ENCODE peak calls at places on chromosomes 12 and 14, in five cellular contexts. One of them, this sample, is unnamed.

GRCh38 chr14:43313719-43314118 is 1193.4 kb downstream of the FSCB start:
- DNase-seq in mesendoderm: no peak
- DNase-seq in lung: no peak
- DNase-seq in small intestine: no peak
- DNase-seq in lower lobe of right lung: no peak
- DNase-seq in this sample: no peak

GRCh38 chr12:117444781-117445180 is 83.4 kb upstream of the NOS1 start:
- DNase-seq in mesendoderm: no peak
- DNase-seq in lung: no peak
- DNase-seq in small intestine: no peak
- DNase-seq in lower lobe of right lung: no peak
- DNase-seq in this sample: no peak

GRCh38 chr12:55715169-55715764 is 579 bp upstream of the BLOC1S1 start:
- DNase-seq in mesendoderm: peak; percentile 40
- DNase-seq in lung: no peak
- DNase-seq in lower lobe of right lung: no peak
- DNase-seq in small intestine: no peak
- DNase-seq in this sample: no peak

GRCh38 chr12:54207539-54208267 is 18.9 kb upstream of the SMUG1 start:
- DNase-seq in lower lobe of right lung: peak; percentile 73
- DNase-seq in small intestine: peak; percentile 58
- DNase-seq in lung: peak; percentile 73
- DNase-seq in mesendoderm: peak; percentile 89
- DNase-seq in this sample: no peak

GRCh38 chr12:104331376-104331775 is 27.8 kb downstream of the EID3 start:
- DNase-seq in lung: no peak
- DNase-seq in mesendoderm: no peak
- DNase-seq in small intestine: no peak
- DNase-seq in lower lobe of right lung: no peak
- DNase-seq in this sample: no peak

GRCh38 chr12:20829919-20830318 is 19.4 kb downstream of the SLCO1B3 start:
- DNase-seq in small intestine: no peak
- DNase-seq in lower lobe of right lung: no peak
- DNase-seq in mesendoderm: no peak
- DNase-seq in lung: no peak
- DNase-seq in this sample: no peak

GRCh38 chr14:102819176-102819628 is 42.0 kb downstream of the TRAF3 start:
- DNase-seq in lower lobe of right lung: no peak
- DNase-seq in small intestine: peak; percentile 60
- DNase-seq in lung: no peak
- DNase-seq in mesendoderm: no peak
- DNase-seq in this sample: no peak

GRCh38 chr14:69315302-69315701 is 55.3 kb downstream of the GALNT16 start:
- DNase-seq in mesendoderm: no peak
- DNase-seq in lower lobe of right lung: no peak
- DNase-seq in lung: no peak
- DNase-seq in small intestine: peak; percentile 18
- DNase-seq in this sample: no peak

GRCh38 chr12:92654929-92655328 is 47.9 kb upstream of the PLEKHG7 start:
- DNase-seq in lower lobe of right lung: no peak
- DNase-seq in mesendoderm: no peak
- DNase-seq in small intestine: no peak
- DNase-seq in lung: no peak
- DNase-seq in this sample: peak; percentile 13

GRCh38 chr14:44657688-44658388 is 150.8 kb upstream of the FSCB start:
- DNase-seq in small intestine: peak; percentile 1
- DNase-seq in mesendoderm: peak; percentile 60
- DNase-seq in lower lobe of right lung: no peak
- DNase-seq in lung: no peak
- DNase-seq in this sample: no peak

GRCh38 chr12:65923228-65923627 is 98.9 kb downstream of the HMGA2 start:
- DNase-seq in mesendoderm: no peak
- DNase-seq in small intestine: no peak
- DNase-seq in lower lobe of right lung: no peak
- DNase-seq in lung: no peak
- DNase-seq in this sample: no peak

GRCh38 chr12:106976668-106977067 is 10.3 kb downstream of the MTERF2 start:
- DNase-seq in lower lobe of right lung: no peak
- DNase-seq in mesendoderm: no peak
- DNase-seq in lung: no peak
- DNase-seq in small intestine: no peak
- DNase-seq in this sample: no peak

GRCh38 chr14:100653409-100653808 is 66.2 kb upstream of the BEGAIN start:
- DNase-seq in lower lobe of right lung: no peak
- DNase-seq in mesendoderm: no peak
- DNase-seq in lung: no peak
- DNase-seq in small intestine: no peak
- DNase-seq in this sample: no peak

GRCh38 chr12:97275261-97276197 is 187.1 kb upstream of the RMST start:
- DNase-seq in lower lobe of right lung: no peak
- DNase-seq in mesendoderm: no peak
- DNase-seq in small intestine: no peak
- DNase-seq in lung: no peak
- DNase-seq in this sample: no peak

GRCh38 chr12:42261708-42262107 is 23.7 kb upstream of the YAF2 start:
- DNase-seq in small intestine: no peak
- DNase-seq in lower lobe of right lung: no peak
- DNase-seq in mesendoderm: no peak
- DNase-seq in lung: no peak
- DNase-seq in this sample: no peak

GRCh38 chr12:76449572-76449971 is 101.4 kb upstream of the BBS10 start:
- DNase-seq in lung: no peak
- DNase-seq in lower lobe of right lung: no peak
- DNase-seq in mesendoderm: no peak
- DNase-seq in small intestine: no peak
- DNase-seq in this sample: no peak

GRCh38 chr14:75123991-75124390 is 2.9 kb downstream of the NEK9 start:
- DNase-seq in lung: peak; percentile 30
- DNase-seq in small intestine: peak; percentile 65
- DNase-seq in mesendoderm: peak; percentile 31
- DNase-seq in lower lobe of right lung: no peak
- DNase-seq in this sample: no peak

GRCh38 chr12:124906606-124907261 is 7.7 kb downstream of the UBC start:
- DNase-seq in small intestine: peak; percentile 97
- DNase-seq in lower lobe of right lung: peak; percentile 82
- DNase-seq in lung: peak; percentile 93
- DNase-seq in mesendoderm: peak; percentile 96
- DNase-seq in this sample: peak; percentile 61

GRCh38 chr14:61474021-61474420 is 152.6 kb downstream of the PRKCH start:
- DNase-seq in mesendoderm: no peak
- DNase-seq in small intestine: no peak
- DNase-seq in lower lobe of right lung: no peak
- DNase-seq in lung: no peak
- DNase-seq in this sample: no peak

GRCh38 chr14:104280085-104280901 is 141.9 kb downstream of the KIF26A start:
- DNase-seq in small intestine: no peak
- DNase-seq in lower lobe of right lung: peak; percentile 32
- DNase-seq in mesendoderm: no peak
- DNase-seq in lung: no peak
- DNase-seq in this sample: no peak

GRCh38 chr12:108567974-108568652 is 5.7 kb downstream of the ISCU start:
- DNase-seq in mesendoderm: no peak
- DNase-seq in lower lobe of right lung: no peak
- DNase-seq in lung: no peak
- DNase-seq in small intestine: no peak
- DNase-seq in this sample: no peak

GRCh38 chr14:84129028-84129427 is 1400.9 kb upstream of the FLRT2 start:
- DNase-seq in small intestine: no peak
- DNase-seq in lung: no peak
- DNase-seq in lower lobe of right lung: no peak
- DNase-seq in mesendoderm: no peak
- DNase-seq in this sample: no peak

GRCh38 chr14:74963705-74964271 is 8.4 kb upstream of the PGF start:
- DNase-seq in lung: no peak
- DNase-seq in mesendoderm: no peak
- DNase-seq in lower lobe of right lung: no peak
- DNase-seq in small intestine: no peak
- DNase-seq in this sample: no peak

GRCh38 chr12:69466867-69467266 is 3.3 kb upstream of the FRS2 start:
- DNase-seq in lower lobe of right lung: no peak
- DNase-seq in lung: no peak
- DNase-seq in small intestine: no peak
- DNase-seq in mesendoderm: no peak
- DNase-seq in this sample: no peak

GRCh38 chr14:26187996-26188605 is 409.7 kb downstream of the NOVA1 start:
- DNase-seq in lower lobe of right lung: no peak
- DNase-seq in small intestine: no peak
- DNase-seq in lung: no peak
- DNase-seq in mesendoderm: no peak
- DNase-seq in this sample: no peak

GRCh38 chr14:50355692-50356091 is 41.0 kb downstream of the CDKL1 start:
- DNase-seq in mesendoderm: no peak
- DNase-seq in lung: no peak
- DNase-seq in small intestine: no peak
- DNase-seq in lower lobe of right lung: no peak
- DNase-seq in this sample: no peak
- H3K36me3 ChIP-seq in mesendoderm: no peaks in the 10 kb centered on the region
- H3K36me3 ChIP-seq in lung: peaks cover 1% of the 10 kb centered on the region
- H3K36me3 ChIP-seq in small intestine: peaks cover 5% of the 10 kb centered on the region
- H3K36me3 ChIP-seq in lower lobe of right lung: peaks cover 11% of the 10 kb centered on the region
- H3K36me3 ChIP-seq in this sample: no peaks in the 10 kb centered on the region

GRCh38 chr12:105330938-105331804 is 680 bp downstream of the C12orf75 start:
- DNase-seq in mesendoderm: peak; percentile 29
- DNase-seq in lung: no peak
- DNase-seq in small intestine: peak; percentile 16
- DNase-seq in lower lobe of right lung: no peak
- DNase-seq in this sample: no peak

GRCh38 chr12:105332925-105333324 is 2.4 kb downstream of the C12orf75 start:
- DNase-seq in mesendoderm: no peak
- DNase-seq in small intestine: no peak
- DNase-seq in lower lobe of right lung: no peak
- DNase-seq in lung: no peak
- DNase-seq in this sample: no peak

GRCh38 chr12:105330283-105330937 is at the start of gene C12orf75:
- DNase-seq in lung: peak; percentile 55
- DNase-seq in lower lobe of right lung: peak; percentile 66
- DNase-seq in mesendoderm: peak; percentile 82
- DNase-seq in small intestine: peak; percentile 76
- DNase-seq in this sample: no peak

GRCh38 chr12:105329926-105330282 is 587 bp upstream of the C12orf75 start:
- DNase-seq in lung: no peak
- DNase-seq in mesendoderm: no peak
- DNase-seq in lower lobe of right lung: no peak
- DNase-seq in small intestine: no peak
- DNase-seq in this sample: no peak

DNA sequence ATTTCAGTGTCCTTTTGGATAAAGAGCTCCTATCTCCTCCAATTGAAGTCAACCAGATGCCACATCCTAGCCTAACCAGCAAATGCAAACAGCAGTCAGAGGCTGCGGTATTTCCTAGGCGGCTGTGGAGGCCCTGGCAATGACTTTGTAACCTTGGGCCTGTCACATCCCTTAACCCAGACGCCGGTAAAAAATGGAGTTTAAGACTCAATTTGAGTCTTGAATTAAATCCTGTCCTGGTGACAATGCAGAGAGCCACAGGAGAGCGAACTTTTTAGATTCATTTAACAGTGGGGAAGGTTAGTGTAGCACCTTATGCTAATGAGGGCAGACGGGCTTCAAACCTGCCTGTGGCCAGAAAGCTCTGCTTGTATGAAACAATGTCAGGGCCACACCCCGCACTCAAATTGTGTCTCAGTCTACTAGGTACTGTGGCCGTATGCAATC is 1.3 kb downstream of the C12orf75 start:
- DNase-seq in lung: no peak
- DNase-seq in lower lobe of right lung: no peak
- DNase-seq in small intestine: peak; percentile 24
- DNase-seq in mesendoderm: peak; percentile 54
- DNase-seq in this sample: no peak
- H3K4me3 ChIP-seq in lung: no peak overlapping the region
- H3K4me3 ChIP-seq in lower lobe of right lung: peak overlapping the region; percentile 74
- H3K4me3 ChIP-seq in small intestine: no peak overlapping the region
- H3K4me3 ChIP-seq in mesendoderm: no peak overlapping the region
- H3K4me3 ChIP-seq in this sample: peak overlapping the region; percentile 95

GRCh38 chr12:12473223-12473622 is 89.4 kb downstream of the DUSP16 start:
- DNase-seq in lower lobe of right lung: no peak
- DNase-seq in small intestine: no peak
- DNase-seq in mesendoderm: no peak
- DNase-seq in lung: no peak
- DNase-seq in this sample: no peak
- H3K36me3 ChIP-seq in lower lobe of right lung: peaks cover 36% of the 10 kb centered on the region
- H3K36me3 ChIP-seq in small intestine: peaks cover 22% of the 10 kb centered on the region
- H3K36me3 ChIP-seq in mesendoderm: peaks cover 2% of the 10 kb centered on the region
- H3K36me3 ChIP-seq in lung: peaks cover 25% of the 10 kb centered on the region
- H3K36me3 ChIP-seq in this sample: peaks cover 12% of the 10 kb centered on the region

GRCh38 chr12:98514984-98515367 is 414 bp upstream of the TMPO start:
- DNase-seq in mesendoderm: no peak
- DNase-seq in lung: no peak
- DNase-seq in lower lobe of right lung: no peak
- DNase-seq in small intestine: no peak
- DNase-seq in this sample: no peak

GRCh38 chr12:98515368-98516183 is at the start of gene TMPO:
- DNase-seq in lower lobe of right lung: peak; percentile 93
- DNase-seq in mesendoderm: peak; percentile 97
- DNase-seq in lung: peak; percentile 93
- DNase-seq in small intestine: peak; percentile 96
- DNase-seq in this sample: peak; percentile 66

GRCh38 chr12:98516184-98516873 is 939 bp downstream of the TMPO start:
- DNase-seq in lower lobe of right lung: peak; percentile 69
- DNase-seq in mesendoderm: peak; percentile 93
- DNase-seq in small intestine: peak; percentile 86
- DNase-seq in lung: peak; percentile 68
- DNase-seq in this sample: peak; percentile 40

GRCh38 chr12:98509063-98509462 is 6.3 kb upstream of the TMPO start:
- DNase-seq in small intestine: no peak
- DNase-seq in lower lobe of right lung: no peak
- DNase-seq in mesendoderm: peak; percentile 84
- DNase-seq in lung: no peak
- DNase-seq in this sample: no peak

DNA sequence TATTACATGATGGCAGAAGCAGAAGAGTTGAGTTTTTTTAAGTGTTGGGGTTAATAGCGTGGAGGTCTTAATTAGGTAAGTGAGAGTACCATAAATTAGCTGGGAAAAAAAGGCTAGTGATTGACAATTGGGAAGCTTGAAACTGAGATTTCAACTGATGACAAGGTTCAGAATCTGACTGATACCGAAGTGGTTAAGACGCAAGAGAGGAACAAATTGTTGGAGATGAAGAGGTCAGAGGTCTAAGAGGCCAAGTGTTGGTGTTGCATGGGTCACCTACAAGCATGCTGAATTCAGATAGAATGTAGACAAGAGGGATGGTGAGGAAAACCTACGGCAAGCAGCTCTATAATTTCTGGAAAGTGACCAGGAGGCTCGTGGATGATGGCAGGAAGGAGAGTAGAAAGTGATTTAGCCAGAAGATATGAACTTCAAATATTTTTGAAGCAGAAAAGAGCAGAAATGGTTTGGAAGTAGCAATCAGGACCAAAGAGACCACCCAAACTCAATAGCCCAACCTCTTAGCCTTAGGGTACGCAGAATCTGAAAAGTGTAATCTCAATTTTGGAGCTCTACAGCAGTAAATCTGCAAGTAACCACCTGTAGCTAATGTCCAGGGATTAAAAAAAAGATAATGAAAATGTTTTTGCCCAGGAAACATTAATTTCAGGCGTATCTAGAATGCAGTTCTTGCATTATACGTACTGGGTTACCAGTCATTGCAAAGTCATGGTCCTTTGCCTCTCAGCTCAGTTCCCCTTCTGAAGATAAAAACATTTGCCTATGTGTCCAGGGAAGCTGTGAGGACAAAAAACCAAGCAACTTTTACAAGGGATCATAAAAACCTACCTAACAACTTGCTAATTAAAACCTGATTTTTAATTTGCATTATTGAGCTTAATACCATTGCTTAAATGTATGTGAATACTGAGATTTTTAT is 1.7 kb upstream of the TMPO start:
- DNase-seq in mesendoderm: no peak
- DNase-seq in lung: no peak
- DNase-seq in lower lobe of right lung: no peak
- DNase-seq in small intestine: no peak
- DNase-seq in this sample: no peak
- H3K4me3 ChIP-seq in mesendoderm: no peak overlapping the region
- H3K4me3 ChIP-seq in lung: no peak overlapping the region
- H3K4me3 ChIP-seq in lower lobe of right lung: peak overlapping the region; percentile 98
- H3K4me3 ChIP-seq in small intestine: no peak overlapping the region
- H3K4me3 ChIP-seq in this sample: no peak overlapping the region